ENCODE peak calls at places on chromosomes 5 and 9, in six cellular contexts. H is A549, W is cardiac muscle cell, E is neural progenitor cell, M is tibial artery, T is GM12878. S is an unnamed sample.

GRCh38 chr5:61228229-61228628 is 66.0 kb upstream of the SMIM15 start:
- DNase-seq in E (no peak), H (no peak), M (no peak), W (no peak), T (no peak), S (no peak)

GRCh38 chr5:147689436-147689835 is 93.1 kb downstream of the JAKMIP2 start:
- DNase-seq in H (no peak), E (no peak), W (no peak), M (no peak), T (no peak), S (no peak)

GRCh38 chr9:109974143-109974917 is 194.3 kb downstream of the PALM2AKAP2 start:
- DNase-seq in E (no peak), M (peak; percentile 34), W (no peak), H (no peak), T (peak; percentile 99), S (no peak)

GRCh38 chr5:149152317-149152746 is 11.0 kb downstream of the ABLIM3 start:
- DNase-seq in H (peak; percentile 62), T (no peak), M (no peak), E (no peak), W (no peak), S (peak; percentile 66)

GRCh38 chr5:116421080-116421629 is 153.5 kb downstream of the SEMA6A start:
- DNase-seq in E (no peak), H (no peak), T (no peak), W (no peak), M (no peak), S (no peak)

GRCh38 chr5:172902497-172903472 is 56.4 kb upstream of the RPL26L1 start:
- DNase-seq in T (no peak), E (peak; percentile 61), H (peak; percentile 99), M (peak; percentile 79), W (peak; percentile 66), S (peak; percentile 93)

GRCh38 chr5:125696762-125697161 is 726.4 kb upstream of the GRAMD2B start:
- DNase-seq in E (no peak), T (no peak), H (peak; percentile 10), W (no peak), M (no peak), S (peak; percentile 65)

GRCh38 chr5:144594919-144595318 is 424.2 kb downstream of the KCTD16 start:
- DNase-seq in M (no peak), W (no peak), E (no peak), T (no peak), H (no peak), S (no peak)

GRCh38 chr9:126116351-126117157 is 210.1 kb upstream of the MVB12B start:
- DNase-seq in W (no peak), T (no peak), H (no peak), E (peak; percentile 26), M (no peak), S (no peak)

GRCh38 chr9:109799792-109800191 is 19.8 kb downstream of the PALM2AKAP2 start:
- DNase-seq in W (peak; percentile 38), E (no peak), H (no peak), T (no peak), M (no peak), S (peak; percentile 56)

GRCh38 chr9:136329211-136329627 is 1.9 kb downstream of the GPSM1 start:
- DNase-seq in W (no peak), H (no peak), T (no peak), M (no peak), E (no peak), S (no peak)

GRCh38 chr9:85738509-85738908 is 3.2 kb downstream of the AGTPBP1 start:
- DNase-seq in W (peak; percentile 12), M (no peak), T (no peak), E (peak; percentile 26), H (no peak), S (no peak)

GRCh38 chr5:134019636-134020035 is 14.9 kb upstream of the VDAC1 start:
- DNase-seq in T (no peak), M (no peak), E (no peak), H (no peak), W (no peak), S (no peak)

GRCh38 chr5:56142620-56143431 is 90.3 kb downstream of the ANKRD55 start:
- DNase-seq in E (no peak), M (no peak), T (peak; percentile 95), H (no peak), W (no peak), S (no peak)

GRCh38 chr9:136019041-136019680 is 58.0 kb upstream of the UBAC1 start:
- DNase-seq in T (no peak), H (no peak), M (peak; percentile 12), E (no peak), W (no peak), S (no peak)

GRCh38 chr9:84349706-84350105 is 9.1 kb upstream of the SLC28A3 start:
- DNase-seq in E (no peak), T (no peak), M (no peak), H (no peak), W (no peak), S (peak; percentile 11)

GRCh38 chr9:113787871-113788270 is 88.2 kb upstream of the ZNF618 start:
- DNase-seq in M (no peak), T (no peak), W (no peak), H (no peak), E (peak; percentile 56), S (no peak)

GRCh38 chr5:136145030-136145429 is 12.4 kb downstream of the SMAD5 start:
- DNase-seq in E (no peak), W (no peak), H (no peak), M (no peak), T (no peak), S (no peak)

GRCh38 chr5:74275204-74275992 is 365.1 kb downstream of the ENC1 start:
- DNase-seq in T (no peak), H (no peak), M (no peak), E (no peak), W (no peak), S (peak; percentile 15)

GRCh38 chr5:15554542-15554941 is 54.6 kb downstream of the FBXL7 start:
- DNase-seq in M (no peak), H (no peak), T (no peak), W (no peak), E (no peak), S (no peak)

GRCh38 chr5:2753452-2754409 is 2.3 kb upstream of the IRX2 start:
- DNase-seq in M (no peak), T (no peak), H (no peak), W (peak; percentile 30), E (peak; percentile 59), S (no peak)
- H3K4me3 ChIP-seq in M (no peak overlapping the region), T (no peak overlapping the region), H (no peak overlapping the region), W (peak overlapping the region; percentile 54), E (peak overlapping the region; percentile 68), S (no peak overlapping the region)

DNA sequence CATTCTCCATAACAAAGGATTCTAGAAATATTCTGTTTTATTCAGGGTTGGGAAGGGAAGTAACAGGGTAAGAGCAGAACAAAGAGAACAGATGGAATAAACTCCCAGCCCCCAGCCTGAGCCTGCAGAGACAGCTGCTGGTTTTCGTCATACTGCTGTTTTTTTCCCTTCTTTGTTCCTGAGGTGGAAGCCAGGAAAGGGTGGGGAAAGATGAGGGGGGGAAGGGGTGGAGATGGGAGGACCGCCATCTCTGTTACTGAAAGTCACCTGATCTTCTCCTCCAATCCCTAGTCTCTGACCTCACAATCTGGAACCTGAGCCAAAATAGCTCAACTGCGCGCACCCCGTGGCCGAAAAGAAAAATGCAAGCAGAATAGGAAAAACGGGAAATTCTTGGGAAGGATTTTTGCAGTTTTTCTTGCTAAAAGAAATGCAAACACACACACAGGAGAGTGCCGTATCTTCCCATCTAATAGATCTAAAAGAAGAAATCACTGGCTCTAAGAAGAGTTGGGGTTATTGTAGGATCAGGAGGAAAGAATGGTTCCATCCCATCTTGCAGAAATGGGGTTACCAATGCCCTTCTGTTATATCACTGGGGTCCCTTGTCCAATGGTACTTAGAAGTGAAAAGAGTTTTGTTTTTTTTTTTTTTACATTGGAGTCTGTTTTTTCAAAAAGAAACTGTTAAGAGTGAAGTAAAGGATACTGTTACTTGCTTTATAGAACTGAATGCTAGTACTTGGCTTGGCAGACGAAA is 57.9 kb downstream of the DIAPH1 start:
- DNase-seq in W (peak; percentile 95), H (peak; percentile 73), T (no peak), E (peak; percentile 94), M (peak; percentile 87), S (peak; percentile 99)
- H3K4me3 ChIP-seq in W (peak overlapping the region; percentile 13), H (no peak overlapping the region), T (no peak overlapping the region), E (peak overlapping the region; percentile 28), M (peak overlapping the region; percentile 18), S (no peak overlapping the region)

GRCh38 chr9:87973791-87974292 is 491 bp downstream of the CDK20 start:
- DNase-seq in M (no peak), W (peak; percentile 5), T (no peak), E (peak; percentile 54), H (no peak), S (peak; percentile 4)
- H3K4me3 ChIP-seq in M (peak overlapping the region; percentile 65), W (peak overlapping the region; percentile 46), T (no peak overlapping the region), E (peak overlapping the region; percentile 55), H (peak overlapping the region; percentile 60), S (peak overlapping the region; percentile 59)

GRCh38 chr5:73136277-73136606 is 15.9 kb downstream of the TMEM171 start:
- DNase-seq in M (no peak), T (no peak), W (no peak), E (no peak), H (no peak), S (no peak)
- H3K4me3 ChIP-seq in M (no peak overlapping the region), T (no peak overlapping the region), W (no peak overlapping the region), E (no peak overlapping the region), H (no peak overlapping the region), S (no peak overlapping the region)

DNA sequence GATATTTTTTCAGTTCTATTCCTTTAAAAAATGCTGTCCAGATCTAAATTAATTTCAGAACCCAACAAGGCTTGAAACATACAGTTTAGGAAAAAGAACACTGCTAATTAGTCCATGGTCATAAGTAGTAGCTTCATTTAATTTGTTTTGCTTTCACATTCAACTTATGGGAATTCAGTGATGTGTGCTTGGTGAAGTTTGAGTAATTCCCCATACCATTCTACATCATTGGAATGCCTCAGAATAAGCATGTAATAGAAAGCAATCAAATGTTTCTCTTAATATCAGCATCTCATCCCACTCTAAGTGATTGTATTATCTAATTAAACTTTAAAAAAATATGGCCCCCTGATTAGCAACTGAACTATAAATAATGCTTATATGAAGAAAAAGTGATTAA is 2.7 kb downstream of the CNTLN start:
- DNase-seq in E (no peak), H (no peak), T (no peak), M (no peak), W (no peak), S (peak; percentile 9)
- H3K4me3 ChIP-seq in E (no peak overlapping the region), H (no peak overlapping the region), T (no peak overlapping the region), M (no peak overlapping the region), W (no peak overlapping the region), S (no peak overlapping the region)

GRCh38 chr5:168117469-168117868 is 174.0 kb upstream of the WWC1 start:
- DNase-seq in W (no peak), H (no peak), M (no peak), T (no peak), E (no peak), S (no peak)
- H3K4me3 ChIP-seq in W (no peak overlapping the region), H (no peak overlapping the region), M (no peak overlapping the region), T (no peak overlapping the region), E (no peak overlapping the region), S (no peak overlapping the region)

GRCh38 chr9:133701981-133702797 is 36.0 kb downstream of the SARDH start:
- DNase-seq in W (no peak), T (no peak), E (no peak), H (no peak), M (no peak), S (no peak)
- H3K4me3 ChIP-seq in W (no peak overlapping the region), T (no peak overlapping the region), E (no peak overlapping the region), H (no peak overlapping the region), M (peak overlapping the region; percentile 15), S (peak overlapping the region; percentile 4)